ENCODE peak calls at places on chromosomes 4 and X, in four cellular contexts. D is HFFc6, V is endothelial cell, N is lower leg skin. Z is an unnamed sample.

GRCh38 chrX:24506082-24506481 is 41.0 kb downstream of the PDK3 start:
- DNase-seq in D (peak; percentile 27), V (no peak), N (no peak), Z (no peak)

GRCh38 chr4:145481164-145481941 is at the start of gene SMAD1:
- DNase-seq in V (peak; percentile 72), N (peak; percentile 95), D (peak; percentile 88), Z (peak; percentile 67)

GRCh38 chr4:143514432-143514831 is 930 bp downstream of the SMARCA5 start:
- DNase-seq in V (peak; percentile 51), N (peak; percentile 87), D (peak; percentile 28), Z (no peak)

GRCh38 chr4:676871-677235 is 2.5 kb downstream of the MYL5 start:
- DNase-seq in V (peak; percentile 4), D (no peak), N (no peak), Z (no peak)

GRCh38 chr4:7238300-7238960 is 46.1 kb downstream of the SORCS2 start:
- DNase-seq in D (no peak), N (no peak), V (no peak), Z (no peak)

GRCh38 chr4:73573794-73574528 is 46.3 kb downstream of the RASSF6 start:
- DNase-seq in N (peak; percentile 86), V (peak; percentile 76), D (peak; percentile 33), Z (peak; percentile 65)

GRCh38 chrX:40513012-40513411 is 67.8 kb upstream of the ATP6AP2 start:
- DNase-seq in N (no peak), D (no peak), V (no peak), Z (no peak)

GRCh38 chr4:172772781-172773180 is 395.8 kb upstream of the GALNT7 start:
- DNase-seq in V (no peak), D (no peak), N (no peak), Z (no peak)

GRCh38 chrX:110992611-110993010 is 103.4 kb upstream of the PAK3 start:
- DNase-seq in D (no peak), N (no peak), V (peak; percentile 12), Z (peak; percentile 1)

GRCh38 chr4:153594208-153594607 is 89.9 kb upstream of the TLR2 start:
- DNase-seq in D (peak; percentile 73), N (no peak), V (no peak), Z (no peak)

GRCh38 chr4:31545330-31545729 is 825.2 kb downstream of the PCDH7 start:
- DNase-seq in V (no peak), N (no peak), D (no peak), Z (no peak)

GRCh38 chr4:3213661-3214250 is 35.2 kb upstream of the MSANTD1 start:
- DNase-seq in V (no peak), N (peak; percentile 77), D (no peak), Z (no peak)

GRCh38 chrX:19272452-19272851 is 71.3 kb upstream of the PDHA1 start:
- DNase-seq in V (no peak), N (no peak), D (no peak), Z (no peak)

GRCh38 chrX:140057001-140057411 is 91.7 kb upstream of the CXorf66 start:
- DNase-seq in V (peak; percentile 72), D (peak; percentile 32), N (peak; percentile 90), Z (peak; percentile 24)

GRCh38 chr4:138851626-138852443 is 163.7 kb upstream of the NOCT start:
- DNase-seq in N (no peak), V (no peak), D (no peak), Z (no peak)

GRCh38 chr4:187172340-187172761 is 448.7 kb upstream of the FAT1 start:
- DNase-seq in V (no peak), N (no peak), D (peak; percentile 94), Z (peak; percentile 58)

GRCh38 chr4:41644288-41644914 is 104.1 kb downstream of the PHOX2B start:
- DNase-seq in V (peak; percentile 93), D (no peak), N (peak; percentile 91), Z (no peak)

GRCh38 chrX:31038585-31039326 is 33.1 kb downstream of the FTHL17 start:
- DNase-seq in D (peak; percentile 6), V (peak; percentile 34), N (no peak), Z (peak; percentile 2)
- TF ChIP-seq CTCF in D (peak; percentile 73), V (peak; percentile 19), N (no peak), Z (peak; percentile 64)

GRCh38 chr4:182908124-182908523 is 9.1 kb downstream of the DCTD start:
- DNase-seq in V (no peak), D (no peak), N (no peak), Z (no peak)
- TF ChIP-seq CTCF in V (no peak), D (no peak), N (no peak), Z (no peak)

GRCh38 chr4:159401791-159402380 is 299.0 kb downstream of the RAPGEF2 start:
- DNase-seq in N (no peak), V (no peak), D (peak; percentile 87), Z (no peak)

GRCh38 chr4:159395693-159396092 is 292.8 kb downstream of the RAPGEF2 start:
- DNase-seq in D (no peak), N (no peak), V (no peak), Z (no peak)

GRCh38 chr4:159396151-159396550 is 293.3 kb downstream of the RAPGEF2 start:
- DNase-seq in D (no peak), N (no peak), V (no peak), Z (no peak)

GRCh38 chr4:159400782-159401712 is 298.2 kb downstream of the RAPGEF2 start:
- DNase-seq in V (no peak), D (peak; percentile 16), N (no peak), Z (no peak)

DNA sequence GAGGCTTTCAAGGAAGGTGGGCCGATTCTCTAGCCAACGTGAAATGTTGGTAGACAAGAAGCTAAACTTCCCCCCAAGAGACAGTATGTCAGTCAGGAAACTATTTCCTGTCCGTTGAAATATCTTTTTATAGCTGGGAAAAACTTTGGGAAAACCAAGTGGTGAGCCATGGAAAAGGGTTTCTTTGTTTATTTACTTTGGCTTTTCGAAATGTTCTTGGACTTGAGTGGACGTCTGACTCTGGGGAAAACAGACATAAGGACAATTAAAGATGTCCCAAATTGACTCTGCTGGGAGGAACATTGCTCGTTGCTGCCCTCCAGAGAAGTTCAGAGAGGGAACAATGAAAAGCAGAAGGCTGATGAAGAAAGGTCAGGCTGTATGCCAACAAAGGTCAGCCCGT is 295.4 kb downstream of the RAPGEF2 start:
- DNase-seq in V (no peak), D (no peak), N (no peak), Z (no peak)
- TF ChIP-seq CTCF in V (no peak), D (no peak), N (no peak), Z (no peak)

GRCh38 chrX:135513140-135513535 is 7.3 kb upstream of the INTS6L start:
- DNase-seq in D (no peak), V (no peak), N (no peak), Z (no peak)
- TF ChIP-seq CTCF in D (no peak), V (no peak), N (no peak), Z (no peak)

GRCh38 chrX:105969487-105969886 is 69.0 kb downstream of the SERPINA7 start:
- DNase-seq in V (no peak), N (no peak), D (no peak), Z (no peak)

GRCh38 chrX:105975382-105975781 is 63.1 kb downstream of the SERPINA7 start:
- DNase-seq in V (no peak), D (no peak), N (no peak), Z (no peak)

GRCh38 chrX:105972690-105973386 is 65.7 kb downstream of the SERPINA7 start:
- DNase-seq in V (no peak), D (no peak), N (no peak), Z (no peak)

DNA sequence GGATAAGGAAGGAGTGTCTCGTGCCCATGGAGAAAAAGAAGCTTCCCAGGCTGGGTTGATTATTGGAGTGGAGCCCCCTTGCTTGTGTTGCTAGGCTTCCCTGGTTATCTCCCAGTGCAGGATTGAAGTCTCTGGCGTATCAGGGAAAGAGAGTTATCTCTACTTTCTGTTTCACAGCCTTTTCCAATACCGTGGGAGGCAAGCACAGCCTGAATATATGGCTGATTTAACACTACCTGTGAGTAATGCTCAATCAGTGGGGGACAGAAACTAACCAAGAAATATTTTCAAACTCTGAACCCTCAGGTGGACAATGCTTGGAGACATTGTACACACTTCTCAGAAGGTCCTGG is 65.2 kb downstream of the SERPINA7 start:
- DNase-seq in V (no peak), D (no peak), N (no peak), Z (no peak)
- TF ChIP-seq CTCF in V (no peak), D (no peak), N (no peak), Z (no peak)

GRCh38 chr4:82711158-82711785 is 87.3 kb downstream of the SCD5 start:
- DNase-seq in V (no peak), N (no peak), D (no peak), Z (no peak)
- TF ChIP-seq CTCF in V (no peak), N (no peak), D (no peak), Z (no peak)

GRCh38 chr4:98546910-98547544 is 111.4 kb downstream of the TSPAN5 start:
- DNase-seq in N (no peak), D (peak; percentile 48), V (no peak), Z (peak; percentile 44)
- TF ChIP-seq CTCF in N (no peak), D (peak; percentile 47), V (no peak), Z (peak; percentile 35)

Z was measured in AG09319.